ENCODE peak calls at places on chromosomes 6 and 20, in six cellular contexts. S is upper lobe of left lung, P is A549, N is HepG2, Z is GM12878, O is K562. Q is an unnamed sample.
A peak's percentile ranks its signal among the peaks of the same experiment; 100 is the strongest.

GRCh38 chr6:149190228-149190831 is 127.2 kb upstream of the TAB2 start:
- ATAC-seq in N (peak; percentile 75), O (peak; percentile 61), P (no peak), Z (peak; percentile 95), S (no peak), Q (no peak)

GRCh38 chr6:33683576-33684427 is 27.7 kb downstream of the UQCC2 start:
- ATAC-seq in O (no peak), Z (no peak), P (no peak), N (no peak), S (no peak), Q (no peak)

GRCh38 chr6:137808836-137809315 is 58.2 kb upstream of the TNFAIP3 start:
- ATAC-seq in Z (no peak), O (peak; percentile 74), P (peak; percentile 12), N (peak; percentile 90), S (no peak), Q (no peak)

GRCh38 chr6:57182017-57182432 is 9.9 kb downstream of the BAG2 start:
- ATAC-seq in N (no peak), S (peak; percentile 23), O (peak; percentile 30), P (no peak), Z (no peak), Q (peak; percentile 44)

GRCh38 chr20:41050361-41051019 is 21.9 kb downstream of the TOP1 start:
- ATAC-seq in Z (peak; percentile 9), S (no peak), N (no peak), O (peak; percentile 70), P (no peak), Q (peak; percentile 27)

GRCh38 chr6:75503291-75503690 is 9.7 kb upstream of the FILIP1 start:
- ATAC-seq in O (no peak), Z (peak; percentile 38), N (no peak), P (no peak), S (no peak), Q (no peak)

GRCh38 chr6:137291441-137291840 is 72.3 kb upstream of the IFNGR1 start:
- ATAC-seq in S (peak; percentile 88), O (no peak), P (no peak), N (no peak), Z (no peak), Q (peak; percentile 36)

GRCh38 chr6:32867022-32867477 is 13.1 kb downstream of the PSMB9 start:
- ATAC-seq in O (peak; percentile 60), Z (peak; percentile 84), S (no peak), N (no peak), P (no peak), Q (no peak)

GRCh38 chr20:12394786-12395185 is 477.1 kb downstream of the BTBD3 start:
- ATAC-seq in O (no peak), P (peak; percentile 39), N (peak; percentile 85), Z (no peak), S (no peak), Q (no peak)

GRCh38 chr6:7267521-7268091 is 45.4 kb downstream of the SSR1 start:
- ATAC-seq in Z (peak; percentile 37), O (peak; percentile 38), N (peak; percentile 7), P (peak; percentile 85), S (peak; percentile 73), Q (peak; percentile 54)

GRCh38 chr6:28207244-28208179 is 17.6 kb upstream of the ZSCAN9 start:
- ATAC-seq in S (peak; percentile 65), O (no peak), Z (peak; percentile 71), P (peak; percentile 70), N (peak; percentile 77), Q (no peak)

GRCh38 chr6:73548458-73549446 is 27.9 kb upstream of the EEF1A1 start:
- ATAC-seq in N (peak; percentile 93), S (no peak), Z (no peak), P (no peak), O (peak; percentile 80), Q (no peak)

GRCh38 chr6:157841211-157841840 is 18.3 kb downstream of the SNX9 start:
- ATAC-seq in Z (peak; percentile 89), S (peak; percentile 48), P (peak; percentile 59), O (peak; percentile 89), N (no peak), Q (no peak)

GRCh38 chr6:154402081-154402780 is 45.6 kb upstream of the IPCEF1 start:
- ATAC-seq in O (no peak), S (no peak), N (no peak), Z (no peak), P (no peak), Q (no peak)

GRCh38 chr6:48109902-48110301 is 1.1 kb downstream of the PTCHD4 start:
- ATAC-seq in Z (peak; percentile 45), P (no peak), N (peak; percentile 64), S (no peak), O (no peak), Q (no peak)

GRCh38 chr6:41247288-41247865 is 19.2 kb downstream of the TREML4 start:
- ATAC-seq in O (no peak), P (no peak), N (no peak), S (no peak), Z (no peak), Q (no peak)

GRCh38 chr6:15685629-15686028 is 22.8 kb upstream of the DTNBP1 start:
- ATAC-seq in N (no peak), S (no peak), Z (no peak), O (no peak), P (no peak), Q (no peak)

GRCh38 chr6:139142267-139142666 is 7.4 kb downstream of the HECA start:
- ATAC-seq in O (no peak), P (no peak), Z (no peak), N (no peak), S (no peak), Q (no peak)

GRCh38 chr6:329888-330691 is 37.8 kb downstream of the DUSP22 start:
- ATAC-seq in Z (peak; percentile 39), N (peak; percentile 51), O (peak; percentile 82), P (no peak), S (no peak), Q (no peak)

GRCh38 chr6:113258771-113259170 is 598.4 kb upstream of the MARCKS start:
- ATAC-seq in P (no peak), S (no peak), Z (no peak), O (no peak), N (no peak), Q (no peak)

GRCh38 chr6:156720739-156721714 is 56.2 kb upstream of the ARID1B start:
- ATAC-seq in N (peak; percentile 48), P (no peak), O (no peak), Z (peak; percentile 82), S (peak; percentile 20), Q (no peak)

GRCh38 chr6:6556738-6557503 is 31.6 kb upstream of the LY86 start:
- ATAC-seq in S (peak; percentile 75), Z (peak; percentile 91), O (peak; percentile 97), P (peak; percentile 68), N (peak; percentile 96), Q (no peak)

GRCh38 chr6:116571683-116572000 is 338 bp downstream of the RWDD1 start:
- ATAC-seq in O (no peak), N (no peak), S (no peak), P (no peak), Z (no peak), Q (no peak)

GRCh38 chr6:114453737-114454276 is 111.0 kb upstream of the HS3ST5 start:
- ATAC-seq in Z (no peak), S (no peak), O (no peak), P (no peak), N (no peak), Q (no peak)
- TF ChIP-seq EP300 in Z (no peak), S (no peak), O (no peak), P (no peak), N (no peak), Q (no peak)

GRCh38 chr6:25962368-25963127 is at the start of gene TRIM38:
- ATAC-seq in O (peak; percentile 90), S (peak; percentile 95), P (peak; percentile 74), Z (peak; percentile 84), N (peak; percentile 83), Q (peak; percentile 94)
- TF ChIP-seq EP300 in O (no peak), S (no peak), P (no peak), Z (peak; percentile 64), N (no peak), Q (no peak)

DNA sequence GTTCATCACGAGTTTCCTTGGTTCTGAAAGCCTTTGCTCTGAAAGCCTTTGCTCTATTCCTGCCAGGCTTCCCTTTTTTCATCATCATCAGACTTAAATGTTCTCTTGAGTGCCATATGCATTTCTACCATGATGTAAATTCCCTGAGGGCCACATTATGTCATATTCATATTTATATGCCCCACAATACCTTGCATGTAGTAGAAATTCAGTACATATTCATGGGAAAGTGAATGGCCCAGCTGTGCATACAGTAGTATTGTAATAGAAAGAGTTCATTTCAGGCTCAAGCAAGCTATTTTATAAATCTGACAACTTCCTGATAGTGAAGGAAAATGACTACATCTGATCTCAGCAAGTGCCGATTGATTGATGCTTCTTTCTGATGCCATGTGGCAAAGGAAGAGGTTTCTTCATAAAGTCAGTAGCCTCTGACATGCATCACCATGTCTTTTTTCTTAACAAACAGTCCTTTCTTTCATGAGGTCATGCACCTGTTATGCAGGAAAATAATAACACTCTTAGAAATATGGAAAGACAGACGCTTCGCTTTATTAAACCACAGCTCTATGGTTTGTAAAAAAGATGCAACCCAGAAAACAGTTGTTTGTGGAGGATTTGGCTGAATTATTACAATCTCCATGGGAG is 308.7 kb downstream of the SAMD5 start:
- ATAC-seq in O (no peak), P (no peak), N (no peak), Z (no peak), S (no peak), Q (no peak)
- TF ChIP-seq EP300 in O (no peak), P (no peak), N (no peak), Z (no peak), S (no peak), Q (no peak)

GRCh38 chr20:57076951-57077350 is 189.5 kb downstream of the BMP7 start:
- ATAC-seq in S (no peak), O (no peak), P (no peak), N (no peak), Z (no peak), Q (no peak)
- TF ChIP-seq EP300 in S (no peak), O (no peak), P (no peak), N (no peak), Z (no peak), Q (no peak)

GRCh38 chr6:102680413-102680812 is 1286.9 kb downstream of the GRIK2 start:
- ATAC-seq in O (no peak), N (no peak), S (no peak), P (no peak), Z (no peak), Q (no peak)

GRCh38 chr6:102679844-102680243 is 1286.3 kb downstream of the GRIK2 start:
- ATAC-seq in S (no peak), P (no peak), O (no peak), Z (no peak), N (peak; percentile 40), Q (no peak)

DNA sequence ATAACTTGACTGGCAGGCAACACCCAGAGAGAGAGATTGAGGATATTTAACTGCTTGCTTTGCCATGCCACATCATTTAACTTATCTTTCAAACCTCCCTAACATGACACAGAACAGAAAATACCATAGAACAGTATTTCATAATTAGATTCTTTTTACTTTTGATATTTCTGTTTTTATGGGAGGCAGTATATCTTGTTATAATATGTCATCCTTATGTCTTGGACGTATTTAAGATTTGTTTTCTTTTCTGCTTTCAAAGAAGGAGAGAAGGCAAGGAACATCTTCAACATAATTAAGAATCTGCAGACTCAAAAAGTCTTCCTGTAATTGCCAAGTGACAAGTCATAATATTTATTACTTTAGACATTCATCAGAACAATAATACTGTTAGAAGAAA is 1283.7 kb downstream of the GRIK2 start:
- ATAC-seq in O (no peak), P (no peak), Z (no peak), S (no peak), N (no peak), Q (no peak)
- TF ChIP-seq EP300 in O (no peak), P (no peak), Z (no peak), S (no peak), N (no peak), Q (no peak)

GRCh38 chr6:111573892-111574800 is 31.5 kb downstream of the TRAF3IP2 start:
- ATAC-seq in Z (no peak), P (no peak), S (peak; percentile 76), N (no peak), O (no peak), Q (peak; percentile 66)
- TF ChIP-seq EP300 in Z (no peak), P (no peak), S (no peak), N (no peak), O (no peak), Q (no peak)

Q was measured in gastroesophageal sphincter.